ENCODE peak calls at places on chromosomes 2 and 18, in eight cellular contexts. Y, F, S, V, B, R, O and I are unnamed samples.

GRCh38 chr2:159225025-159226016 is 61.2 kb downstream of the WDSUB1 start:
- DNase-seq in Y (no peak), S (no peak), V (no peak), O (peak; percentile 58), R (no peak), B (no peak), F (no peak), I (no peak)

GRCh38 chr18:61882296-61883004 is 10.4 kb downstream of the RNF152 start:
- DNase-seq in B (peak; percentile 62), O (no peak), F (no peak), Y (no peak), R (no peak), V (no peak), S (no peak), I (no peak)

GRCh38 chr2:96260404-96261260 is 5.2 kb downstream of the TMEM127 start:
- DNase-seq in S (peak; percentile 88), O (peak; percentile 55), B (peak; percentile 88), R (peak; percentile 90), Y (peak; percentile 92), F (peak; percentile 82), V (peak; percentile 94), I (peak; percentile 87)

GRCh38 chr2:179983250-179983932 is 23.7 kb downstream of the CWC22 start:
- DNase-seq in R (no peak), Y (no peak), B (no peak), O (no peak), V (no peak), S (no peak), F (no peak), I (no peak)

GRCh38 chr2:10558281-10559030 is 110.3 kb upstream of the ODC1 start:
- DNase-seq in Y (no peak), B (no peak), O (no peak), S (no peak), V (no peak), R (no peak), F (no peak), I (no peak)

GRCh38 chr2:220219371-220219770 is 591.9 kb downstream of the SLC4A3 start:
- DNase-seq in S (no peak), F (no peak), O (no peak), R (no peak), V (no peak), B (no peak), Y (no peak), I (peak; percentile 98)

GRCh38 chr2:79219383-79219988 is 59.9 kb upstream of the REG3A start:
- DNase-seq in O (no peak), V (peak; percentile 59), B (peak; percentile 42), S (peak; percentile 43), F (no peak), Y (peak; percentile 45), R (peak; percentile 50), I (peak; percentile 64)

GRCh38 chr2:23900133-23900926 is 26.6 kb downstream of the ATAD2B start:
- DNase-seq in R (no peak), Y (no peak), O (no peak), B (no peak), V (peak; percentile 73), F (peak; percentile 33), S (no peak), I (peak; percentile 85)

GRCh38 chr2:147603434-147604225 is 241.2 kb upstream of the ACVR2A start:
- DNase-seq in S (no peak), R (no peak), V (no peak), Y (no peak), B (no peak), O (no peak), F (no peak), I (peak; percentile 64)

GRCh38 chr18:59068672-59069071 is 71.0 kb upstream of the SEC11C start:
- DNase-seq in R (no peak), V (no peak), F (no peak), Y (no peak), O (no peak), S (no peak), B (no peak), I (no peak)

GRCh38 chr18:13611058-13611615 is 115.2 kb downstream of the FAM210A start:
- DNase-seq in Y (peak; percentile 23), O (peak; percentile 66), S (peak; percentile 57), V (peak; percentile 39), F (no peak), B (peak; percentile 64), R (peak; percentile 68), I (no peak)
- H3K4me3 ChIP-seq in Y (peak overlapping the region; percentile 51), O (peak overlapping the region; percentile 54), S (peak overlapping the region; percentile 29), V (peak overlapping the region; percentile 6), F (no peak overlapping the region), B (peak overlapping the region; percentile 42), R (peak overlapping the region; percentile 37), I (no peak overlapping the region)

GRCh38 chr2:178111743-178112142 is 494 bp upstream of the RBM45 start:
- DNase-seq in F (no peak), Y (no peak), O (no peak), B (no peak), S (no peak), R (no peak), V (no peak), I (no peak)
- H3K4me3 ChIP-seq in F (peak overlapping the region; percentile 97), Y (peak overlapping the region; percentile 84), O (peak overlapping the region; percentile 88), B (peak overlapping the region; percentile 96), S (no peak overlapping the region), R (no peak overlapping the region), V (no peak overlapping the region), I (no peak overlapping the region)

DNA sequence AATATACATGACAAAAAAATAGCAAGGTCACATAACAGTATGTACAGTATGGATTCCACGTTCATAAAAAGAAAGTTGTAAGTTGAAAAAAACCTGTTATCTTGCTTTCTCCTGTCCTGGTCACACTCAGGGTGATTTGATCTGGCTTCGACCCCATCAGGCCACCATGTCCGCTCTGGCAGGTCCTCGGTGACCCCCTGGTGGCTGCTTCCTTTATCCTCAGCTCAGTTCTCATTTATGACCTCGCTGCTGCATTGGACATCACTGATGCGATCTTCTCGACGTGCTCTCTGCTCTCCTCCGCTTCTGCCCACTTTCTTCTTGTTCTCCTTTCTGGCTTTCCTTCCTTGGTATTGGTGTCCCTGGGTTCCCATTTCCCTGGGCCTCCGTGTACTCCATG is 29.7 kb downstream of the DGKD start:
- DNase-seq in B (no peak), O (no peak), S (no peak), Y (no peak), V (no peak), R (no peak), F (no peak), I (no peak)
- H3K4me3 ChIP-seq in B (no peak overlapping the region), O (no peak overlapping the region), S (no peak overlapping the region), Y (no peak overlapping the region), V (no peak overlapping the region), R (no peak overlapping the region), F (no peak overlapping the region), I (no peak overlapping the region)

GRCh38 chr18:57436193-57436964 is 1.2 kb downstream of the ONECUT2 start:
- DNase-seq in Y (no peak), V (no peak), S (no peak), B (no peak), R (no peak), O (no peak), F (no peak), I (no peak)

GRCh38 chr18:57438669-57439616 is 3.8 kb downstream of the ONECUT2 start:
- DNase-seq in S (no peak), Y (no peak), R (no peak), B (no peak), V (no peak), O (no peak), F (no peak), I (no peak)

GRCh38 chr18:57437782-57438668 is 2.9 kb downstream of the ONECUT2 start:
- DNase-seq in B (peak; percentile 35), F (peak; percentile 40), R (peak; percentile 70), S (peak; percentile 57), V (peak; percentile 66), O (no peak), Y (peak; percentile 15), I (peak; percentile 59)

GRCh38 chr18:57436965-57437333 is 1.8 kb downstream of the ONECUT2 start:
- DNase-seq in V (no peak), F (no peak), O (no peak), R (no peak), S (no peak), Y (no peak), B (no peak), I (no peak)

GRCh38 chr18:57437433-57437781 is 2.2 kb downstream of the ONECUT2 start:
- DNase-seq in Y (no peak), O (no peak), V (no peak), B (no peak), F (no peak), S (no peak), R (no peak), I (no peak)
- H3K4me3 ChIP-seq in Y (no peak overlapping the region), O (peak overlapping the region; percentile 39), V (no peak overlapping the region), B (no peak overlapping the region), F (peak overlapping the region; percentile 8), S (no peak overlapping the region), R (no peak overlapping the region), I (no peak overlapping the region)

GRCh38 chr2:235605999-235606715 is 112.3 kb downstream of the AGAP1 start:
- DNase-seq in B (peak; percentile 91), S (peak; percentile 80), F (no peak), R (peak; percentile 73), O (no peak), V (peak; percentile 81), Y (peak; percentile 82), I (no peak)

GRCh38 chr2:235608200-235608591 is 114.4 kb downstream of the AGAP1 start:
- DNase-seq in R (no peak), S (no peak), Y (no peak), V (no peak), B (no peak), O (peak; percentile 35), F (no peak), I (no peak)

GRCh38 chr2:235607541-235608199 is 113.8 kb downstream of the AGAP1 start:
- DNase-seq in O (no peak), Y (no peak), F (no peak), V (peak; percentile 36), S (peak; percentile 28), B (peak; percentile 33), R (no peak), I (no peak)

GRCh38 chr2:235603659-235604058 is 109.8 kb downstream of the AGAP1 start:
- DNase-seq in S (peak; percentile 15), O (no peak), R (no peak), B (no peak), Y (no peak), V (no peak), F (no peak), I (no peak)

GRCh38 chr2:235605306-235605998 is 111.6 kb downstream of the AGAP1 start:
- DNase-seq in S (peak; percentile 98), R (peak; percentile 97), F (no peak), Y (peak; percentile 98), V (peak; percentile 99), O (peak; percentile 76), B (peak; percentile 99), I (peak; percentile 92)
- H3K4me3 ChIP-seq in S (peak overlapping the region; percentile 0), R (no peak overlapping the region), F (no peak overlapping the region), Y (no peak overlapping the region), V (peak overlapping the region; percentile 17), O (no peak overlapping the region), B (peak overlapping the region; percentile 35), I (no peak overlapping the region)